ENCODE peak calls at places on chromosomes 4 and X, in six cellular contexts. K is SK-N-SH, T is HCT116, W is H1, G is GM12878, S is HepG2. B is an unnamed sample.
A peak's percentile ranks its signal among the peaks of the same experiment; 100 is the strongest.

GRCh38 chr4:119682080-119682479 is 53.5 kb upstream of the PDE5A start:
- DNase-seq in T (no peak), G (no peak), W (no peak), K (no peak), S (no peak), B (no peak)

GRCh38 chr4:67054901-67055300 is 490.4 kb downstream of the CENPC start:
- DNase-seq in K (no peak), G (no peak), T (no peak), S (no peak), W (no peak), B (no peak)

GRCh38 chrX:70434914-70435586 is 9.6 kb upstream of the DLG3 start:
- DNase-seq in K (no peak), G (no peak), T (no peak), S (no peak), W (no peak), B (no peak)

GRCh38 chr4:153215976-153216375 is 11.7 kb downstream of the TRIM2 start:
- DNase-seq in K (no peak), T (no peak), W (no peak), S (no peak), G (no peak), B (no peak)

GRCh38 chrX:85203461-85203970 is 40.1 kb downstream of the SATL1 start:
- DNase-seq in K (no peak), T (no peak), W (no peak), S (no peak), G (no peak), B (no peak)

GRCh38 chr4:160233141-160233540 is 1130.3 kb downstream of the RAPGEF2 start:
- DNase-seq in G (no peak), S (no peak), T (no peak), W (no peak), K (no peak), B (no peak)

GRCh38 chrX:38803609-38804480 is 2.6 kb downstream of the MID1IP1 start:
- DNase-seq in K (peak; percentile 87), W (peak; percentile 79), T (peak; percentile 77), S (peak; percentile 72), G (no peak), B (peak; percentile 83)

GRCh38 chr4:145739840-145740239 is 59.9 kb downstream of the C4orf51 start:
- DNase-seq in S (no peak), G (no peak), T (no peak), K (no peak), W (no peak), B (peak; percentile 76)

GRCh38 chr4:6005175-6005574 is 13.1 kb downstream of the C4orf50 start:
- DNase-seq in G (no peak), K (no peak), T (no peak), W (no peak), S (no peak), B (no peak)

GRCh38 chr4:4488405-4489404 is 53.1 kb downstream of the STX18 start:
- DNase-seq in G (peak; percentile 63), K (peak; percentile 62), T (peak; percentile 60), S (peak; percentile 64), W (peak; percentile 74), B (peak; percentile 35)

GRCh38 chrX:24733111-24733510 is 39.4 kb downstream of the POLA1 start:
- DNase-seq in G (no peak), K (no peak), S (no peak), T (no peak), W (no peak), B (no peak)

GRCh38 chrX:114581528-114582263 is 2.2 kb upstream of the HTR2C start:
- DNase-seq in W (peak; percentile 50), S (no peak), K (peak; percentile 30), G (no peak), T (no peak), B (no peak)

GRCh38 chr4:14749910-14750309 is 252.4 kb upstream of the CPEB2 start:
- DNase-seq in S (no peak), W (no peak), G (no peak), K (peak; percentile 8), T (no peak), B (peak; percentile 11)

GRCh38 chr4:8015512-8015911 is 75.9 kb upstream of the AFAP1 start:
- DNase-seq in K (peak; percentile 71), S (no peak), W (no peak), G (no peak), T (no peak), B (no peak)

GRCh38 chrX:121854614-121854911 is 807.2 kb downstream of the GLUD2 start:
- DNase-seq in S (no peak), G (no peak), W (no peak), T (no peak), K (no peak), B (no peak)

GRCh38 chrX:73446831-73447230 is at the start of gene CDX4:
- DNase-seq in W (peak; percentile 49), S (no peak), G (no peak), K (no peak), T (no peak), B (no peak)

GRCh38 chr4:60562353-60562752 is 637.8 kb upstream of the ADGRL3 start:
- DNase-seq in S (no peak), K (no peak), G (no peak), T (no peak), W (no peak), B (no peak)

GRCh38 chr4:173281001-173281400 is 53.2 kb downstream of the HMGB2 start:
- DNase-seq in K (no peak), G (no peak), T (no peak), S (no peak), W (no peak), B (no peak)

GRCh38 chrX:53077207-53078197 is 4.7 kb upstream of the TSPYL2 start:
- DNase-seq in K (no peak), S (no peak), T (no peak), G (no peak), W (no peak), B (no peak)

GRCh38 chrX:21800344-21800770 is 39.1 kb upstream of the MBTPS2 start:
- DNase-seq in G (no peak), W (no peak), T (no peak), K (no peak), S (no peak), B (no peak)

GRCh38 chr4:20266215-20267082 is 14.7 kb downstream of the SLIT2 start:
- DNase-seq in W (no peak), G (no peak), T (no peak), K (no peak), S (no peak), B (no peak)

GRCh38 chrX:69503835-69504625 is at the start of gene NALF2:
- DNase-seq in W (peak; percentile 72), S (peak; percentile 59), T (peak; percentile 37), G (no peak), K (peak; percentile 86), B (peak; percentile 74)

GRCh38 chrX:99705696-99706095 is 704.4 kb downstream of the PCDH19 start:
- DNase-seq in W (no peak), G (no peak), S (no peak), T (no peak), K (no peak), B (no peak)

GRCh38 chr4:102244878-102245535 is 100.3 kb downstream of the SLC39A8 start:
- DNase-seq in G (no peak), S (no peak), T (no peak), W (no peak), K (no peak), B (no peak)

GRCh38 chr4:102250341-102250740 is 94.9 kb downstream of the SLC39A8 start:
- DNase-seq in G (no peak), W (no peak), T (no peak), S (no peak), K (no peak), B (no peak)

GRCh38 chr4:102246416-102246815 is 98.9 kb downstream of the SLC39A8 start:
- DNase-seq in T (no peak), K (no peak), G (no peak), W (no peak), S (no peak), B (peak; percentile 56)

GRCh38 chr4:102252171-102252570 is 93.1 kb downstream of the SLC39A8 start:
- DNase-seq in G (no peak), S (no peak), T (no peak), K (no peak), W (no peak), B (no peak)

GRCh38 chr4:102247041-102247440 is 98.2 kb downstream of the SLC39A8 start:
- DNase-seq in S (no peak), K (no peak), G (no peak), T (no peak), W (no peak), B (no peak)
- TF ChIP-seq JUND in S (no peak), K (peak; percentile 18), G (no peak), T (no peak), W (no peak), B (no peak)

GRCh38 chr4:183962413-183962812 is 57.3 kb downstream of the STOX2 start:
- DNase-seq in S (no peak), W (no peak), K (no peak), G (no peak), T (no peak), B (no peak)

GRCh38 chr4:183961772-183962171 is 56.7 kb downstream of the STOX2 start:
- DNase-seq in S (no peak), K (no peak), G (no peak), T (no peak), W (no peak), B (no peak)

GRCh38 chr4:183960021-183960420 is 54.9 kb downstream of the STOX2 start:
- DNase-seq in G (no peak), S (no peak), W (peak; percentile 53), T (no peak), K (peak; percentile 78), B (no peak)

GRCh38 chr4:183959349-183959748 is 54.2 kb downstream of the STOX2 start:
- DNase-seq in T (no peak), W (no peak), G (no peak), S (no peak), K (peak; percentile 49), B (no peak)

GRCh38 chr4:183960912-183961569 is 55.9 kb downstream of the STOX2 start:
- DNase-seq in G (no peak), K (no peak), W (no peak), S (no peak), T (no peak), B (no peak)
- TF ChIP-seq JUND in G (no peak), K (no peak), W (no peak), S (no peak), T (no peak), B (no peak)

DNA sequence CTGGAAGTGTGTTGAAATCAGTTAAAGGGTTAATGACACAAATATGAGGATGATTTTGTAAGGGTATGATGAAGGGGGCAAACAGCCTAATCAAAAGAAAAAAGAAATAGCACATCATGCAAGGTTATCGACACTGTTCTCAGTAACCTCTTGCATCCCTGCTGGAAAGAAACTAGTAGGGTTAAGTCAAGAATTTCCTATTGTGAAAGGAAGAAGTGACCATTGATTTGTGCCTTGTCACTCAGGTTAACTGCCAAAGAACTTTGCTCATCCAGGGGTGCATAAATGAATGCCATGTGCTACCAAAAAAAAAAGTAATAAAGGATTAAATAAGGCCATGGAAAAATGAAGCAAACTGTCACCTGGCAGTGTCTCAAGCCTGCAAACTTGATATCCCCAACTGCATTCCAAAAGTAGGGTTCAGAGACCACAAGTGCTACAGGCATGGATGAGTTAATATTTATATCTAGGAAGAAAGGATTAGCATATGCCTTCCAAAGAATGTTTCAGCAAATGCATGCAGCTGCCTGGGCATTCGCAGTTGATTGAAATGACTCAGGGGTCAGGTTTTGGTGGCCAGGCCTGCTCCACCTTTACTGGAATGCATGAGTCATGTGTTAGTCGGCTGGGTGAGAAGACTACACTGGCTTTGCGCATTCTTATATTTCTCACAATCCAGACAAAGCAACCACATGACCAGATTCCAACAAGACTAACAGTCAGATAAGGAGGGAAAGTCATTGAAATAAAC is 78.4 kb upstream of the ATXN3L start:
- DNase-seq in S (peak; percentile 70), K (no peak), W (no peak), T (peak; percentile 89), G (no peak), B (peak; percentile 67)
- TF ChIP-seq JUND in S (no peak), K (peak; percentile 100), W (no peak), T (peak; percentile 94), G (no peak), B (peak; percentile 39)

GRCh38 chr4:97646997-97647396 is 496.3 kb downstream of the STPG2 start:
- DNase-seq in G (no peak), W (no peak), K (no peak), T (no peak), S (no peak), B (no peak)
- TF ChIP-seq JUND in G (no peak), W (no peak), K (peak; percentile 39), T (no peak), S (no peak), B (no peak)

B was measured in T47D.